ENCODE peak calls at places on chromosome 18, in six cellular contexts. I is BJ, J is MCF 10A, V is tibial artery, X is lower lobe of right lung, H is GM20000. C is an unnamed sample.

GRCh38 chr18:9855686-9856085 is 30.1 kb upstream of the TXNDC2 start:
- DNase-seq in I (no peak), J (no peak), V (no peak), X (no peak), H (no peak), C (no peak)

GRCh38 chr18:22525883-22526282 is 108.2 kb upstream of the CTAGE1 start:
- DNase-seq in I (no peak), J (no peak), V (no peak), X (no peak), H (no peak), C (no peak)

GRCh38 chr18:44290366-44290855 is 390.3 kb upstream of the SETBP1 start:
- DNase-seq in I (no peak), J (peak), V (no peak), X (no peak), H (no peak), C (no peak)

GRCh38 chr18:12010187-12010802 is 29.0 kb downstream of the IMPA2 start:
- DNase-seq in I (no peak), J (no peak), V (no peak), X (no peak), H (no peak), C (no peak)

GRCh38 chr18:24064701-24065100 is 50.1 kb downstream of the TTC39C start:
- DNase-seq in I (no peak), J (no peak), V (no peak), X (no peak), H (no peak), C (no peak)

GRCh38 chr18:24726727-24727539 is 266.5 kb downstream of the HRH4 start:
- DNase-seq in I (no peak), J (peak), V (peak), X (no peak), H (peak), C (peak)

GRCh38 chr18:21740474-21740723 is 193 bp upstream of the MIB1 start:
- DNase-seq in I (no peak), J (peak), V (peak), X (peak), H (peak), C (peak)

GRCh38 chr18:65436430-65436829 is 314.4 kb upstream of the CDH7 start:
- DNase-seq in I (no peak), J (no peak), V (no peak), X (no peak), H (no peak), C (no peak)

GRCh38 chr18:58844871-58845270 is 19.8 kb upstream of the ZNF532 start:
- DNase-seq in I (no peak), J (no peak), V (no peak), X (no peak), H (no peak), C (no peak)

GRCh38 chr18:35481960-35482366 is 15.8 kb downstream of the INO80C start:
- DNase-seq in I (no peak), J (no peak), V (no peak), X (no peak), H (no peak), C (no peak)

GRCh38 chr18:14074187-14074586 is 58.0 kb downstream of the ZNF519 start:
- DNase-seq in I (no peak), J (no peak), V (no peak), X (no peak), H (no peak), C (no peak)

GRCh38 chr18:23165271-23165670 is 30.0 kb downstream of the CABLES1 start:
- DNase-seq in I (no peak), J (no peak), V (no peak), X (no peak), H (no peak), C (no peak)

GRCh38 chr18:1965016-1965415 is 606.3 kb downstream of the METTL4 start:
- DNase-seq in I (no peak), J (peak), V (no peak), X (no peak), H (no peak), C (no peak)

GRCh38 chr18:48293954-48294893 is 115.0 kb downstream of the ZBTB7C start:
- DNase-seq in I (no peak), J (no peak), V (peak), X (no peak), H (no peak), C (no peak)

GRCh38 chr18:11518788-11519685 is 90.4 kb upstream of the SLC35G4 start:
- DNase-seq in I (no peak), J (peak), V (no peak), X (no peak), H (peak), C (no peak)

GRCh38 chr18:44079602-44080001 is 601.1 kb upstream of the SETBP1 start:
- DNase-seq in I (peak), J (peak), V (no peak), X (no peak), H (no peak), C (no peak)

GRCh38 chr18:32086866-32087265 is 4.8 kb upstream of the RNF138 start:
- DNase-seq in I (no peak), J (peak), V (no peak), X (no peak), H (no peak), C (no peak)

GRCh38 chr18:49023281-49023937 is 72.6 kb upstream of the SMAD7 start:
- DNase-seq in I (no peak), J (no peak), V (peak), X (no peak), H (no peak), C (no peak)

GRCh38 chr18:44943201-44943881 is 262.7 kb downstream of the SETBP1 start:
- DNase-seq in I (peak), J (no peak), V (no peak), X (no peak), H (no peak), C (no peak)

GRCh38 chr18:44840053-44840826 is 159.6 kb downstream of the SETBP1 start:
- DNase-seq in I (no peak), J (peak), V (no peak), X (no peak), H (no peak), C (peak)

GRCh38 chr18:474416-474815 is 26.1 kb downstream of the COLEC12 start:
- DNase-seq in I (no peak), J (no peak), V (no peak), X (no peak), H (no peak), C (no peak)

GRCh38 chr18:478679-479078 is 21.8 kb downstream of the COLEC12 start:
- DNase-seq in I (no peak), J (no peak), V (no peak), X (no peak), H (no peak), C (no peak)

GRCh38 chr18:475202-475624 is 25.3 kb downstream of the COLEC12 start:
- DNase-seq in I (no peak), J (peak), V (no peak), X (no peak), H (no peak), C (no peak)

GRCh38 chr18:476368-476767 is 24.1 kb downstream of the COLEC12 start:
- DNase-seq in I (no peak), J (no peak), V (no peak), X (no peak), H (no peak), C (no peak)

GRCh38 chr18:477565-477964 is 22.9 kb downstream of the COLEC12 start:
- DNase-seq in I (no peak), J (peak), V (no peak), X (no peak), H (peak), C (no peak)
- TF ChIP-seq CTCF in I (no peak), J (no peak), V (no peak), X (peak), H (peak), C (no peak)

GRCh38 chr18:80167947-80168745 is 59.1 kb downstream of the ADNP2 start:
- DNase-seq in I (no peak), J (no peak), V (no peak), X (peak), H (no peak), C (no peak)

GRCh38 chr18:80166240-80166639 is 57.2 kb downstream of the ADNP2 start:
- DNase-seq in I (no peak), J (no peak), V (no peak), X (peak), H (no peak), C (no peak)

GRCh38 chr18:80167331-80167730 is 58.3 kb downstream of the ADNP2 start:
- DNase-seq in I (no peak), J (no peak), V (no peak), X (peak), H (no peak), C (no peak)

GRCh38 chr18:80168982-80169381 is 59.9 kb downstream of the ADNP2 start:
- DNase-seq in I (no peak), J (no peak), V (no peak), X (peak), H (no peak), C (no peak)

GRCh38 chr18:80166725-80167124 is 57.7 kb downstream of the ADNP2 start:
- DNase-seq in I (no peak), J (no peak), V (no peak), X (no peak), H (no peak), C (no peak)
- TF ChIP-seq CTCF in I (no peak), J (no peak), V (no peak), X (no peak), H (no peak), C (no peak)

DNA sequence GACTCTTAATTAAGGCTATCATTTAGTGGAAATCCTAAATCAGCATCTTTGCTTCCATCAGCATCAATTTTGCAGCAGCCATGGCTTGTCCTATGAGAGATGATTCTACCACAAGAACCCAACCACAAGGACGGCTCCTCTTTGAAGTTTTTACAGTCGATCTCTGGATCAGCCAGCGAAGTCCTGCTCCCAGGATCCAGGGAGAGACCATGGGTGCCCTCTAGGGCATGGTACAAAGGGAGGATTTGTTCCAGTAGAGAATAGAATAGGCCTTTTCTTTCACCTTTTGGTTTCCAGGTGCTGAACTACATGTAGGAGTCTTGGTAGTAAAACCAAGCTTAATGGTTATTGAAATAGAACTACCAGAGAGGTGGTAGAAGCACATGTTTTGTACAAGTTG is 52.7 kb downstream of the TMEM200C start:
- DNase-seq in I (no peak), J (no peak), V (no peak), X (no peak), H (no peak), C (no peak)
- TF ChIP-seq CTCF in I (no peak), J (no peak), V (no peak), X (no peak), H (no peak), C (no peak)

DNA sequence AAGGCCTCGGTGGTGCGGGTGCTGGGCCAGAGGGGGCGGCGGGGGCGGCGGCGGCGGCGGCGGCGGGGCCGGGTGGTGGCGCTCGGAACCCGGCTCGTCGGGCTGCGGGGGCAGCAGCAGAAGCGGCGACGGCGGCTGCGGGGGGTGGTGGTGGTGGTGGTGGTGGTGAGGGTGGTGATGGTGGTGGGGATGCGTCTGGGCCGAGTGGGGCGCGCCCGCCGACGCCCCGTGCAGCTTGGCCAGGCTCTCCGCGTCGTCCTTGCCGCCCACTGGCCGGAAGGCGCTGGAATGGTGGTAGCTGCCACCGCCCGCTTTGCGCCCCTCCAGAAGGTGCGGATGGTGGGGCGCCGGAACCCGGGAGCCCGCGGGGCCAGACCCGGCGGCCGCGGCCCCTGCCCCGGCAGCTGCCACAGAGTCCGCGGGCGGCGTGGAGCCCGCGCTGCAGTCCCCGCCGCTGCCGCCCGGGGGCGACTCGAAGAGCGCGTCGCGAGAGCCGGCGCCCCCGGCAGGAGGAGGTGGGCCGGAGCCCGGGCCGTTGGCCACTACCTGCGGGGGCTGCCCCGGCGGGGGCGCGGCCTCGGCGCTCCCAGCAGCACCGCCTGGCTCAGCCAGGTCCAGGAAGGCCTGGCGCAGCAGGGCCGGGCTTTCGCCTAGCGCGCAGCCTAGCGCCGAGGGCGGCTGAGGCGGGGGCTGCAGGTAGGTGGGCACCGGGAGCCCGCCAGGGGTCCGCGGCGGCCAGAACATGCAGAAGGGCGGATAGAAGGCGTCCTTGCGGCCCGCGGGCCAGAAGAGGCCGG is 4.2 kb downstream of the SKOR2 start:
- DNase-seq in I (no peak), J (no peak), V (no peak), X (no peak), H (peak), C (no peak)
- TF ChIP-seq CTCF in I (no peak), J (no peak), V (no peak), X (no peak), H (peak), C (peak)

GRCh38 chr18:63317982-63318881 is 1.3 kb downstream of the BCL2 start:
- DNase-seq in I (no peak), J (no peak), V (peak), X (peak), H (peak), C (peak)
- TF ChIP-seq CTCF in I (peak), J (no peak), V (peak), X (peak), H (peak), C (peak)

DNA sequence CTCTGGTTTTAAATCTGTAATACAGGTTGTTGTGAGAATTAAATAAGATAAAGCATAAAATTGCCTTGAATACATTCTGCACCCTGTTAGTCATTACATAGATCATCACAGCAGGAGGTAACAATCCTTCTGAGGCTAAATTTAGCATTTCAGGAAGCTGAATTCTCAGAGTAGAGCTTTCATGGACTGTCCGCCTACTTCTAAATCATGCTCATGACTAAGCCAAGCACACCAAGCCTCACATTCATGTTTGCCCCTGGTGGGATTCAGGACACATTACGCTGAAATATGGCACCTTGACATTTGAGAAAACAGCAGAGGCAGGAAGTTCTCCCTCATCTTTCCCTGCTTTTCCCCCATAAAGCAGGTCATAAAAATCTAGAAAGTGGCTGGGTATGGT is 16.6 kb upstream of the PIK3C3 start:
- DNase-seq in I (peak), J (peak), V (no peak), X (no peak), H (no peak), C (no peak)
- TF ChIP-seq CTCF in I (peak), J (no peak), V (no peak), X (no peak), H (no peak), C (no peak)

DNA sequence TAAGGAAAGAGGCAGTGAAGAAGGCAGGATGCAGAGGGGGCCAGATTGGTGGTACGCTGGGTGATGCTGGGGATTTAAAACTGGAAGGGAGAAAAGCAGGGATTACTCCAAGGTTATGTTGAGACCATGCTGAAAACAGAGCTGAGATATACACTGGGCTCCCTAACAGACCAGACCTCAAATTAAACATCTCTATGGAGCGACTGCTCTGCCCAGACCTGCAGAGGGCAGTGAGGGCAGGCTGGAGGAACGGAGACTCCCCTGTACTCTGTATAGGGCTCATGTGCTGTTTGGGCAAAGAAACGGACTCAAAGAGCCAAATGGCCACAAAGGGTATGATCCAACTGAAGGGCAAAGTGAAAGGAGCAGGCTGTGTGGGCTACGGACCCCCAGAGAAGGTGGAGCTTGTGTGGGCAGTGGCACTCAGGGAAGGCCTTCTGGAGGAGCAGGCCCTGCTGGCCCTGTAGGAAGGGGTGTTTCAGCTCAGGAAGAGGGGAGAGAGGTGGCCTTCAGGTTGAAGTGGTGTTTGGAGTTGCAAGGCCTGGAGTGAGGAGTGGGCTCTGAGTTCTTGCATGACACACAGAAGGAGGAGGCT is 4.8 kb upstream of the CELF4 start:
- DNase-seq in I (no peak), J (no peak), V (no peak), X (no peak), H (no peak), C (no peak)
- TF ChIP-seq CTCF in I (no peak), J (no peak), V (no peak), X (no peak), H (no peak), C (no peak)

DNA sequence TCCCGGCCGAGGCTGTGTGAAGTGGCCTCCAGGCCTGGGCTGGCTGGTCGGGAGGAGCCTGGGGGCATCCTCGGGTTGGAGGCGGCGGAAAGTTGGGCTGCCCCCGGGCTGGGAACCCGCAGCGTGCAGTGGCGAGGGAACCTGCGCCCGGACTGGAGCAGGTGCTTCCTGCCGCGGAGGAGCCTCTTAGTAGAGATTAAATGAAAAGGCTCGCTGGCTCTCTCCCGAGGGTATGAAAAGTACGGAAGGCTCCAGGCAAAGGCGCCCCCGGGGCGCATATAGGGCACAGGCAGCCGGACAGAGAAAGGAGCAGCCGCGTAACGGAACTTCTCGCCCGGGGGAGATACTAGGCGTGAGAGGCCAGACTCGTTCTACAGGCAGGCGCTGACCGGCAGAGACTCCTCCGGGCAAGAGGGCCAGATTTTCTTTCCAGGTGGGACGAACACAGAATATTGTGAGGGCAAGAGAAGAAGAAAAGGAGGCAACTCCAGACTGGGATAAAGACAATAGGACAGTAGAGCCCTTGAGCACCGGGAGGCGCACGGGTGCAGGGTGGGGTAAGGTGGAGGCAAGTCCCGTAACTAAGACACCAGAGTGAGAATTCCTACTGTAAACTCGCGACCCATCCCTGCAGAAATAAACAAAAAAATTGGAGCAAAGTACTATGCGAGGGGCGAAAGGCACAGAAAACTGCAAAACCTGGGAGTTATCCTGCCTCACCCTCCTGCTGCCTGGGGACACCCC is 828 bp downstream of the CDH2 start:
- DNase-seq in I (no peak), J (peak), V (no peak), X (no peak), H (peak), C (peak)
- TF ChIP-seq CTCF in I (peak), J (no peak), V (no peak), X (no peak), H (no peak), C (no peak)

C was measured in heart right ventricle.